ENCODE peak calls at places on chromosomes 4 and X, in four cellular contexts. E is right atrium auricular region; K is body of pancreas; S is CD4-positive, alpha-beta memory T cell. G is an unnamed sample. For H3K4me1, the result is how much of the 10 kb centered on the place peaks cover.

GRCh38 chrX:15349046-15349445 is 13.7 kb upstream of the PIGA start:
- DNase-seq in E (no peak), S (peak), K (peak), G (no peak)

GRCh38 chrX:143634701-143635442 is 1.0 kb downstream of the SLITRK4 start:
- DNase-seq in E (no peak), S (no peak), K (peak), G (no peak)

GRCh38 chr4:83266689-83267088 is 17.9 kb downstream of the COQ2 start:
- DNase-seq in E (no peak), S (no peak), K (no peak), G (no peak)

GRCh38 chr4:23890369-23891063 is 669 bp upstream of the PPARGC1A start:
- DNase-seq in S (no peak), K (no peak), E (no peak), G (no peak)

GRCh38 chrX:150868625-150869024 is 29.8 kb downstream of the CD99L2 start:
- DNase-seq in E (no peak), S (no peak), K (no peak), G (no peak)

GRCh38 chrX:15206306-15206705 is 63.6 kb downstream of the ASB9 start:
- DNase-seq in S (no peak), K (peak), E (no peak), G (no peak)

GRCh38 chrX:17968367-17968766 is 107.3 kb upstream of the RAI2 start:
- DNase-seq in E (no peak), K (no peak), S (no peak), G (no peak)

GRCh38 chr4:96317924-96318323 is 478.0 kb downstream of the PDHA2 start:
- DNase-seq in S (no peak), K (no peak), E (no peak), G (no peak)

GRCh38 chrX:118228456-118228855 is 111.8 kb upstream of the KLHL13 start:
- DNase-seq in E (no peak), S (no peak), K (no peak), G (no peak)

GRCh38 chrX:2710041-2710471 is 19.0 kb downstream of the CD99 start:
- DNase-seq in K (peak), S (no peak), E (no peak), G (no peak)

GRCh38 chr4:168654206-168655174 is 157.6 kb downstream of the PALLD start:
- DNase-seq in E (no peak), S (no peak), K (no peak), G (no peak)

GRCh38 chrX:10350991-10351390 is 194.2 kb downstream of the CLCN4 start:
- DNase-seq in K (no peak), S (no peak), E (no peak), G (no peak)

GRCh38 chr4:91116861-91117260 is 989.7 kb downstream of the CCSER1 start:
- DNase-seq in K (no peak), S (no peak), E (no peak), G (no peak)

GRCh38 chr4:26248647-26249046 is 72.2 kb upstream of the RBPJ start:
- DNase-seq in K (peak), E (no peak), S (no peak), G (no peak)

GRCh38 chrX:115941388-115941787 is 229.2 kb upstream of the AGTR2 start:
- DNase-seq in S (no peak), E (no peak), K (no peak), G (no peak)

GRCh38 chr4:67721770-67722597 is 21.0 kb upstream of the UBA6 start:
- DNase-seq in K (no peak), E (no peak), S (no peak), G (no peak)

GRCh38 chr4:167428172-167428571 is 193.9 kb upstream of the SPOCK3 start:
- DNase-seq in K (peak), S (no peak), E (no peak), G (no peak)

GRCh38 chrX:135345328-135345645 is 36.0 kb downstream of the ETDC start:
- DNase-seq in K (peak), S (no peak), E (no peak), G (peak)

GRCh38 chr4:134695433-134695832 is 493.8 kb upstream of the PABPC4L start:
- DNase-seq in S (no peak), E (no peak), K (no peak), G (no peak)

GRCh38 chrX:11770320-11770719 is 12.3 kb downstream of the MSL3 start:
- DNase-seq in K (peak), E (no peak), S (peak), G (no peak)

GRCh38 chr4:79574741-79575451 is 166.9 kb upstream of the GK2 start:
- DNase-seq in K (no peak), E (no peak), S (no peak), G (no peak)

DNA sequence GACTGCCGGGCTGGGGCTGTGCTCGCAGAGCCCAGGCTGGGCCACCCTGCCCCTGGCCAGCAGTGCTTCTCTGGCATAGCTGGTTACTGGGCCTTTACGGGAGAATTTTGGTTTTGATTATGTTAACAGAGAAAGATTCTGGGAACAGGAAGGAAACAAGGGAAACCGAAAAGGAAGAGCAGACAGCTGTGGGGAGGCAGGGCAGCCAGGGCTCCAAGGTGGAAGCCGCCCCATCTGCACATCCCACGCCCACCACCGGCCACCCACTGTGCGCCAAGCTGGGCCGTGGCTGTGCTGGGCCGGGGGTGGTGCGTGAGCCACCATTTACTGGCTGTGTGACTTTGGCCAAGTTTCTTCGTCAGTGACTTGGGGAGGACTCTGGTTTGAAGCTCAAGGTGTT is 20.1 kb downstream of the SH3BP2 start:
- DNase-seq in K (no peak), E (no peak), S (no peak), G (no peak)
- H3K4me1 ChIP-seq in K (under half), E (under half), S (half or more), G (under half)

DNA sequence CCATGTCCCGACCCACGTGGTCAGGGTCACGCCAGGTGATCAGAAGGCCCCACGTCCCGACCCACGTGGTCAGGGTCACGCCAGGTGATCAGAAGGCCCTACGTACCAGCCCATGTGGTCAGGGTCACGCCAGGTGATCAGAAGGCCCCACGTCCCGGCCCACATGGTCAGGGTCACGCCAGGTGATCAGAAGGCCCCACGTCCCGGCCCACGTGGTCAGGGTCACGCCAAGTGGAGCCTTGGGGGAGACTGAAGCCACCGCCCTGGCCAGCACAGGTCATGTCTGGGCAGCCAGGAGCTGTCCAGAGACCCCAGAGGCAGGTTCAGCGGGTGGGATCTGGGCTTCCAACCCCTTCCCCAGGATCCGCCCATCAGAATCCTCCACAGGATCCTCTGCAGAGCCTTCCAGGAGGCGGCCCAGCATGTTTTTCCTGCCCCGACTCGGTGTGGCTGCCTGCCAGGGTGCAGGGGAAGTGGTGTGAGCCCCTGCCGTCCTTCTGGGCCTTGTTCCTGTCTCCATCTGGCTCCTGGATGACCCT is 58.4 kb downstream of the FAM53A start:
- DNase-seq in S (no peak), E (no peak), K (no peak), G (peak)
- H3K4me1 ChIP-seq in S (under half), E (under half), K (under half), G (under half)

GRCh38 chrX:6129195-6129594 is 99.5 kb downstream of the NLGN4X start:
- DNase-seq in K (no peak), E (no peak), S (no peak), G (no peak)

GRCh38 chrX:6129751-6130150 is 98.9 kb downstream of the NLGN4X start:
- DNase-seq in S (no peak), K (no peak), E (no peak), G (no peak)

GRCh38 chrX:6132970-6133369 is 95.7 kb downstream of the NLGN4X start:
- DNase-seq in S (no peak), K (no peak), E (no peak), G (no peak)
- H3K4me1 ChIP-seq in S (under half), K (under half), E (under half), G (under half)

GRCh38 chr4:86993909-86994672 is 59.3 kb downstream of the AFF1 start:
- DNase-seq in S (no peak), K (peak), E (no peak), G (peak)

GRCh38 chr4:87003266-87003665 is 68.5 kb downstream of the AFF1 start:
- DNase-seq in K (no peak), E (no peak), S (no peak), G (no peak)

GRCh38 chr4:87002682-87003043 is 67.9 kb downstream of the AFF1 start:
- DNase-seq in S (no peak), K (no peak), E (no peak), G (no peak)

GRCh38 chr4:86999244-86999643 is 64.4 kb downstream of the AFF1 start:
- DNase-seq in E (no peak), S (no peak), K (no peak), G (no peak)
- H3K4me1 ChIP-seq in E (under half), S (under half), K (under half), G (under half)

DNA sequence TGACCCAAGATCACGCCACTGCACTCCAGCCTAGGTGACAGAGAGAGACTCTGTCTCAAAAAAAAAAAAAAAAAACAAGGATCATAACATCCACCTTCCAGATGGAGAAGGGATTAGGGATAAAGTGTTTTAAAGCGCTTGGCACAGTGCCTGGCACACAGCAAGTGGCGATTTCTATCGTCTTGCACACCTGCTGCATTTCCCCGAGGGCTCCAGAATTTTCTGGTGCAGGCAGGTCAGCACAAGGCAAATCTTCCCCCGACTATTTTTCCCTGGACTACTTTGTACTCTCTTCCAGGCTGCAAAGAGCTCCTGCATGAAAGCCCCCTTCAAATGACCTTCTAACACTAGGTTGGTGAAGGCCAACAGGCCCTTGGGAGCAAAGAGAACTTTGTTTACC is 57.3 kb downstream of the APBB2 start:
- DNase-seq in E (no peak), K (peak), S (no peak), G (no peak)
- H3K4me1 ChIP-seq in E (under half), K (under half), S (under half), G (under half)

DNA sequence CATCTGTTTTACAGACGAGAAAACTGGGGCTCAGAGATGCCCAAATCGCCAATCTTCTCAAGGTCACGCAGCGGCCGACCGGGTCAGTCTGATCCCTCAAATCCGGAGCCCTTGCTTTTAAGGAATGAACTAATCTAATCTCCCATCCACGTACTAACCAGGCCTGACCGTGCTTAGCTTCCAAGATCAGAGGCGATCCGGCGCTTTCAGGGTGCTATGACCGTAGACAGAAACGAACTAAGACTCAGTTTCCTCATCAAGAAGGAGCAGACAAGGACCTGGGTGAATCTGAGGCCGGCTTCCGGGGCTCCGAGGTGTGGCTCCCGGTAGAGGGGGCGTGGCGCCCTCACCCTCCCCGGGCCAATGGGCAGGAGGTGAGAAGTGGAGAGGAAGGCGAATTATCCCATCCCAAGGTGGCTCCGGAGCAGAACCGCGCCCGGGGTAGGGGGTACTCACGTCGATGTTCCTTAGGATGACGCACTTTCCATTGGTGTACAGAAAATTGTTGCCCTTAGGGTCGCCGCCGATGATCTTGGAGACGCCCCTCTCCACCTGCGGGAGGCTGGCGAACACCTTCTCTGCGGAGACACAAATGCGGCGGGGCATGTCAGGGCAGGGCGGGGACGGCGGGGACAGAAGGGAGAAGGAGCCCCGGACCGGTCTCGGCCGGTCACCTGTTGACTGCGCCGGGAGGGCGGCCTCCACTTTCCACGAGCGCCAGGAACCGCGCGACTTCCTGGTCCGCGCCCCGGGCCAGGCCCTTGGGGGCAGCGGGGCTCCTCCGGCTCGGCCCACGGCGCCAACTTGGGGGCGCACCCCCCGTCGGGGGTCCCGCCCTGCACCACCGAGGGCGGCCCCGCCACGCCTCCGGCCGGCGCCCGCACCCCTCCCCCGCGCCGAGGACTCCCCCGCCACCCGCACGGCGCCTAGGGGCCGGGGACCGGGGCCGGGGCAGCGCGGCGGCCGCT is 658 bp downstream of the WDR1 start:
- DNase-seq in K (peak), E (no peak), S (peak), G (peak)
- H3K4me1 ChIP-seq in K (under half), E (under half), S (half or more), G (under half)

DNA sequence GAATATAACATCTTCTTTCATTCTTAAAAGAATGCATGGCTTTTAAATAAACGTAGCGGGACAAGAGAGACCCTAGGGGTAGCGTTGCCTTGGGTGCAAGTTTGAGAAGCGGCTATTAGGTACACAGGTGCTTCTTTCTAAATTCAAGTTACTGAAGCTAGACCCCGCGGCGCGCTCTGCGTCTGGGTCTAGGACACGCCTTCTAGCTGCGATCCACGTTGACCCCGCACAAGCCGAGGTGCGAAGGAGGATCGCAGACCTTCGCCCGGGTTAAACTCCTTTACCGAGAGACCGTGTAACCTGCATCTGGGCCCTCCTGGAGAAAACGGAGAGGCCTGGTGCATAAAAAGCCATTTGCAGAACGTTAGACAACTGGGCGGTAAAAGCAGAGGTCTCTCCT is 25.5 kb upstream of the EXOC1L start:
- DNase-seq in K (no peak), S (no peak), E (no peak), G (no peak)
- H3K4me1 ChIP-seq in K (under half), S (under half), E (under half), G (under half)

GRCh38 chr4:141403782-141404181 is 183.1 kb downstream of the ZNF330 start:
- DNase-seq in S (no peak), E (no peak), K (no peak), G (no peak)
- H3K4me1 ChIP-seq in S (under half), E (under half), K (under half), G (under half)

G was measured in right lobe of liver.